ENCODE peak calls at places on chromosomes 12 and 14, in nine cellular contexts. E, R, G, Y, F, N, M, V and S are unnamed samples.

GRCh38 chr12:123937707-123938600 is 34.7 kb downstream of the CCDC92 start:
- DNase-seq in N (no peak), R (no peak), E (no peak), V (no peak), F (no peak), M (no peak), G (no peak), Y (peak), S (no peak)

GRCh38 chr14:65948302-65948701 is 535.8 kb downstream of the FUT8 start:
- DNase-seq in F (no peak), G (no peak), M (no peak), E (no peak), Y (no peak), R (no peak), N (no peak), V (no peak), S (no peak)

GRCh38 chr14:59787045-59787674 is 83.4 kb downstream of the RTN1 start:
- DNase-seq in R (no peak), N (no peak), M (no peak), Y (no peak), V (no peak), E (no peak), F (no peak), G (no peak), S (no peak)

GRCh38 chr12:124350491-124350890 is 55.6 kb downstream of the RFLNA start:
- DNase-seq in V (no peak), F (no peak), G (no peak), R (no peak), E (no peak), N (no peak), M (no peak), Y (no peak), S (no peak)

GRCh38 chr12:66051361-66051760 is 79.2 kb downstream of the LLPH start:
- DNase-seq in Y (no peak), F (no peak), V (no peak), R (no peak), M (no peak), G (no peak), N (no peak), E (no peak), S (no peak)

GRCh38 chr12:43115441-43116160 is 436.4 kb downstream of the ADAMTS20 start:
- DNase-seq in R (no peak), E (no peak), N (no peak), F (no peak), V (no peak), M (no peak), Y (no peak), G (no peak), S (no peak)

GRCh38 chr14:52351191-52351560 is 37.1 kb downstream of the PTGER2 start:
- DNase-seq in F (no peak), R (no peak), G (no peak), M (no peak), N (no peak), V (no peak), Y (peak), E (no peak), S (no peak)

GRCh38 chr12:52629251-52630103 is 11.1 kb upstream of the KRT73 start:
- DNase-seq in Y (no peak), E (no peak), R (no peak), V (no peak), G (no peak), M (no peak), N (no peak), F (no peak), S (no peak)

DNA sequence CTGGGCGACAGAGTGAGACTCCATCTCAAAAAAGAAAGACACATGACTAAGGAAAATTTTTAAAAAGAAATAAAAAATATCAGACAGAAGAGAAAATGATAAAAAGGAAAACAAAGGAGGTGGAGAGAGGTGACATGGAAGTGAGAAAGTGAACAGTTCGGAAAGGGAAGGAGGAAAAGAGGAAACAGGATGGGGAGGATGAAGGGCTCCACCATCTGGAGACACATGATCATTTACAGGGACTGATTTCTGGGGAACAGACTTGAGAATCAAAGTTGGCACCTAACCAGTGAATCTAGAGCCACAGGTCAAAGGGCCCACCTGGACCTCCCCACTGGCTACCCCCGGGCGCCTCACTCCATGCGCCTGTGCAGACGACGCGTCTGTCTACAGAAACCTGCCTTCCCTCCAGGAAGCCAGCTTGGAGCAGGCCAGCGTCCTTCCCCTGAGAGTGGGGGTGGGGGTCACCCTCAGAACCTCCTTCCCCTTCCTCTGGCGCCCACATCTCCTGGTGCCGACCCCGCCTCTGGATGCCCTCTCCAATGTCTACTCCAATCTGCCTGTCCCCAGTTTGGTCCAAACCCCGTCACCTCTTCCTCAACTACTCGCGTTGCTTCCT is 60.5 kb downstream of the AMN start:
- DNase-seq in N (peak), G (no peak), Y (no peak), E (no peak), F (no peak), M (no peak), R (no peak), V (no peak), S (no peak)
- TF ChIP-seq CTCF in N (no peak), G (no peak), Y (no peak), E (no peak), F (no peak), M (no peak), R (no peak), V (no peak), S (no peak)

DNA sequence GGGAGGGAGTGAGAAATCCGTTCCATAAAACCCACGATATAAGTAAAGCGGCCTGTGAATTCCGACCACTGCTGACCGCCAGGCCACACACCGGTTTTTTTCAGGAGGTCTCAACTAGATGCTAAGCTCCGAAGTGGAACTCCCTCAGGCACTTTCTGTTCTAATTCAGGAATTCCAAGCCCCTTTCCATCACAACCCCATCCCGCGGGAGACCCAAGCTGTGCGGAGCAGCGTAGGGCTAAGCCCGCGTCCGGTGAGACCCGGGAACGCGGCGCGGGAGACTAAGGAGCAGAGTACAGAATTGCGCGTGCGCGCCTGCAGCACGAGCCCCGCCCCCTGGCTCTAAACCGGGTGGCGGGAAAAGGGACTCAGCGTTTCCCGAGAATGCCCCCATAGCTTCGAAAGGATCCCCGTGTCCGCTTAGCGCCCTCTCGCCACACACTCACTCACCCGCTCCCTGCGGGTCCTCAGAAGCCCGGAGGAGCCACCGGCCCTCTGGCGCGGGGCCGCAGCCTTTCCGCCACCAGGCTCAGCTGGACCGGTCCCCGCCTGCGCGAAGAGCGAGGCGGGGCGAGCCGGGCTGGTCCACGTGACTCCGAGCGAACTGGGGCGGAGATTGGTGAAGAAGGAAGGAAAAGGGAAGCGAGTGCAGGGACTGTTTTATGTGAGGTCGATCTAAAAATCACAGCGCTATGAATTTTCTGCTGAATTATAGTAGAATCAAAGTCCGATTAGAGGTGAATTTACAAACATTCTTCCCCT is at the start of gene TIMELESS:
- DNase-seq in Y (peak), E (peak), V (peak), F (peak), R (peak), G (peak), M (peak), N (peak), S (peak)
- TF ChIP-seq POLR2A in Y (peak), E (peak), V (peak), F (peak), R (peak), G (peak), M (no peak), N (peak), S (no peak)

DNA sequence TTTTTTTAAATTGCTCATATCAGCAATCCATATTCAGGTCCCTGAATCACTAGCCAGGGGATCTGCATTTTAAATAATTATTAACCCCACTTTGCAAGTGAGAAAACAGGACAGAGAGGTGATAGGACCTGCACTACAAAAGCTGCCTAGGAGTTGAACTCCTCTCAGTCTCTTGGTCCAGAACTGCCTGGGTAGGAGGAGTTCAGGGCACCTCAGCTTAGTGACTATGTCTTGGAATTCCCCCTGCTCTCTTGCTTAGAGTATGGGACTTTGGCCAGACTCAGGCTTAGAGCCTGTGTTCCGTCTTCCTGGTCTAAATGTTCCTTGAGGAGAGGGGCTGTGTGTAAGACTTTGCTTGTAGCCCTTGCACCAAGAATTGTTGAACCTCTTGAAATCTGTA is 68.2 kb upstream of the WSCD2 start:
- DNase-seq in G (no peak), V (no peak), N (no peak), R (no peak), F (no peak), Y (no peak), E (no peak), M (no peak), S (no peak)
- H3K4me3 ChIP-seq in G (no peak), V (no peak), N (no peak), R (no peak), F (no peak), Y (no peak), E (no peak), M (no peak), S (no peak)

DNA sequence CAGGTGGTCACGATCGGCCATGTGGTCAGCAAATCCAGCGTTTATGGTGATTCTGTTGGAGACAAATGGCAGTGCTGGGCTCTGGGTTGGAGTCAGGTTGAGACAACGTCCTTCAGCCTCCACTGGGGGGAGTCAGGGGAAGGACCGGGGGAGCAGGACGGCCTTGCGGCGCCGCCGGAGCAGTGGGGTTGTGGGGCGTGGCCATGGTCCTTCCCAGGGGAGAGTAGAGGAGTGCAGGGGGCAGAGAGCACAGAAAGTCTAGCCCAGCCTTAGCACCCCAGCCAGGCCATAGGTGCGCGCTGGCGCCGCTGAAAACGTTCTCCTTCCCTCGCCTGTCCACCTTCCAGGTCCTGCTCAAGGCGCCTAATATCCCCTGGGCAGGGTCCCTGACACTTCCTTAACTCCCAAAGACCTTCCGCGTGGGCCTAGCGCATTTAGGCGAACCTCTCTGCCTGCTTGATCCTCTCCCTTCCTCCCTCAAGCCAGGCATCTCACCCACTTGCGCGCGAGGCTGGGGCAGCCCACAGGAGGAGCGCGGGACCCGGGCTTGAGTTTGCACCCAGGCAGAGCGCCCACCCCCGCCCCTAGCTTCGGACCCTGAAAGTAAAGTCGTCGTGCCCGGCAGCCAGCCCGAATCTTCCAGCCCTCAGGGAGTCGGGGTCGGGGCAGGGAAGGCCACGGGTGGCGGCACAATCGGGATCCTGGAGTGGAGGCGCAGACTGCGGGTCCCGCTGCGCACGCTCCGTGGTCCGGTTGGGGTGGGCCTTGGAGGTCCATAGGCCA is 3.1 kb upstream of the KIF26A start:
- DNase-seq in G (no peak), E (peak), Y (no peak), M (no peak), R (no peak), F (no peak), N (peak), V (no peak), S (no peak)
- TF ChIP-seq CTCF in G (no peak), E (no peak), Y (peak), M (no peak), R (peak), F (no peak), N (peak), V (no peak), S (no peak)

DNA sequence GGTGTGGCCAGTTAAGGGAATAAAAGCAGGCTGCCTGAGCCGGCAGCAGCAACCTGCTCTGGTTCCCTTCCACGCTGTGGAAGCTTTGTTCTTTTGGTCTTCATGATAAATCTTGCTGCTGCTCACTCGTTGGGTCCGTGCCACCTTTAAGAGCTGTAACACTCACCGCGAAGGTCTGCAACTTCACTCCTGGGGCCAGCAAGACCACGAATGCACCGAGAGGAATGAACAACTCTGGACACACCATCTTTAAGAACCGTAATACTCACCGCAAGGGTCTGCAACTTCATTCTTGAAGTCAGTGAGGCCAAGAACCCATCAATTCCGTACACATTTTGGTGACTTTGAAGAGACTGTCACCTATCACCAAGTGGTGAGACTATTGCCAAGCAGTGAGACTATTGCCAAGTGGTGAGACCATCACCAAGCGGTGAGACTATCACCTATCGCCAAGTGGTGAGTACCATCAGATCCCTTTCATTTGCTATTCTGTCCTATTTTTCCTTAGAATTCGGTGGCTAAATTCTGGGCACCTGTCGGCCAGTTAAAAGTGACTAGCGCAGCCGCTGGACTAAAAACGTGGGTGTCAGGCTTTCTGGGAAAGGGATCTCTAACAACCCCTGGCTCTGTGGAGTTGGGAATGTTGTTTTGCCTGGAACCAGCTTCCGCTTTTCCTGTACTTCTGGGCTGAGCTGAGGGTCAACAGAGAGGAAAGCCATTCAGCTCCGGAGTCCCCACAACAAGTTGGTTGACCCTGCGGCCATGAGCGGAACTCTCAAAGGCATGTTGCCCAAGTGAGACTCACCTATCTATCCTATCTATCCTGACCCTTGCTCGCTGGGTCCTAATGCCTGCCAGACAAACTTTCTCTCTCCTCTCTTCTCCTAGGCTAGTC is at the start of gene DHRS2:
- DNase-seq in F (no peak), N (no peak), E (peak), Y (no peak), R (peak), G (no peak), M (no peak), V (no peak), S (no peak)
- TF ChIP-seq POLR2A in F (no peak), N (no peak), E (peak), Y (no peak), R (peak), G (no peak), M (no peak), V (no peak), S (no peak)

GRCh38 chr14:42884100-42884499 is 1277.4 kb downstream of the LRFN5 start:
- DNase-seq in G (no peak), E (no peak), N (no peak), M (no peak), Y (peak), R (no peak), F (no peak), V (no peak), S (no peak)
- H3K4me3 ChIP-seq in G (no peak), E (no peak), N (no peak), M (no peak), Y (no peak), R (no peak), F (no peak), V (no peak), S (no peak)